ENCODE peak calls at places on chromosomes 2 and 18, in four cellular contexts. One of them, this sample, is unnamed.

GRCh38 chr2:104872866-104873688 is 19.2 kb downstream of the POU3F3 start:
- DNase-seq in H9: peak
- DNase-seq in mesendoderm: peak
- DNase-seq in H1: peak
- DNase-seq in this sample: peak

GRCh38 chr2:127052068-127052770 is 54.7 kb downstream of the BIN1 start:
- DNase-seq in H1: no peak
- DNase-seq in H9: no peak
- DNase-seq in mesendoderm: no peak
- DNase-seq in this sample: no peak

GRCh38 chr18:11981633-11982366 is 493 bp downstream of the IMPA2 start:
- DNase-seq in H1: peak
- DNase-seq in mesendoderm: peak
- DNase-seq in H9: peak
- DNase-seq in this sample: peak

GRCh38 chr2:109435866-109436634 is 177.7 kb downstream of the SEPTIN10 start:
- DNase-seq in H1: no peak
- DNase-seq in mesendoderm: no peak
- DNase-seq in H9: no peak
- DNase-seq in this sample: peak

GRCh38 chr2:20190862-20191713 is 33.8 kb downstream of the SDC1 start:
- DNase-seq in H1: peak
- DNase-seq in mesendoderm: peak
- DNase-seq in H9: peak
- DNase-seq in this sample: no peak

GRCh38 chr18:3794537-3795348 is 344.8 kb downstream of the TGIF1 start:
- DNase-seq in H1: no peak
- DNase-seq in H9: no peak
- DNase-seq in mesendoderm: peak
- DNase-seq in this sample: peak

GRCh38 chr2:85750509-85751299 is 3.1 kb upstream of the ATOH8 start:
- DNase-seq in H9: peak
- DNase-seq in H1: peak
- DNase-seq in mesendoderm: peak
- DNase-seq in this sample: peak

GRCh38 chr2:219271021-219271420 is 8.1 kb upstream of the DNAJB2 start:
- DNase-seq in H9: no peak
- DNase-seq in mesendoderm: no peak
- DNase-seq in H1: no peak
- DNase-seq in this sample: no peak

GRCh38 chr2:20514596-20515269 is 67.9 kb downstream of the RHOB start:
- DNase-seq in H1: no peak
- DNase-seq in mesendoderm: peak
- DNase-seq in H9: peak
- DNase-seq in this sample: peak

GRCh38 chr2:1795261-1795828 is 51.0 kb upstream of the PXDN start:
- DNase-seq in mesendoderm: no peak
- DNase-seq in H1: no peak
- DNase-seq in H9: no peak
- DNase-seq in this sample: no peak

GRCh38 chr2:112257575-112257974 is 2.7 kb upstream of the ZC3H8 start:
- DNase-seq in mesendoderm: no peak
- DNase-seq in H9: no peak
- DNase-seq in H1: no peak
- DNase-seq in this sample: peak

GRCh38 chr2:10575566-10576300 is 114.0 kb downstream of the NOL10 start:
- DNase-seq in H9: no peak
- DNase-seq in H1: no peak
- DNase-seq in mesendoderm: no peak
- DNase-seq in this sample: peak

GRCh38 chr18:23740105-23740830 is 51.0 kb downstream of the LAMA3 start:
- DNase-seq in mesendoderm: no peak
- DNase-seq in H1: no peak
- DNase-seq in H9: no peak
- DNase-seq in this sample: no peak

GRCh38 chr18:57802166-57802868 is 798 bp downstream of the ATP8B1 start:
- DNase-seq in H1: peak
- DNase-seq in mesendoderm: peak
- DNase-seq in H9: peak
- DNase-seq in this sample: no peak

GRCh38 chr2:50395510-50396300 is 636.2 kb downstream of the NRXN1 start:
- DNase-seq in H9: no peak
- DNase-seq in mesendoderm: peak
- DNase-seq in H1: no peak
- DNase-seq in this sample: no peak

GRCh38 chr2:12718662-12719399 is 2.1 kb downstream of the TRIB2 start:
- DNase-seq in mesendoderm: peak
- DNase-seq in H9: peak
- DNase-seq in H1: peak
- DNase-seq in this sample: no peak

GRCh38 chr2:122705751-122706150 is 950.3 kb downstream of the TSN start:
- DNase-seq in mesendoderm: no peak
- DNase-seq in H9: no peak
- DNase-seq in H1: no peak
- DNase-seq in this sample: no peak

GRCh38 chr18:55488473-55488872 is 99.5 kb downstream of the TCF4 start:
- DNase-seq in mesendoderm: peak
- DNase-seq in H1: no peak
- DNase-seq in H9: peak
- DNase-seq in this sample: peak

GRCh38 chr2:168432565-168433186 is 23.4 kb upstream of the CERS6 start:
- DNase-seq in mesendoderm: no peak
- DNase-seq in H9: no peak
- DNase-seq in H1: no peak
- DNase-seq in this sample: no peak

GRCh38 chr2:85760872-85761271 is 7.1 kb downstream of the ATOH8 start:
- DNase-seq in H9: no peak
- DNase-seq in mesendoderm: no peak
- DNase-seq in H1: no peak
- DNase-seq in this sample: no peak

GRCh38 chr2:113175736-113176695 is 2.2 kb downstream of the PSD4 start:
- DNase-seq in H9: no peak
- DNase-seq in H1: no peak
- DNase-seq in mesendoderm: no peak
- DNase-seq in this sample: no peak

GRCh38 chr2:26978061-26978596 is 7.7 kb downstream of the MAPRE3 start:
- DNase-seq in mesendoderm: no peak
- DNase-seq in H9: no peak
- DNase-seq in H1: no peak
- DNase-seq in this sample: no peak

GRCh38 chr2:237955640-237956401 is 11.0 kb upstream of the UBE2F start:
- DNase-seq in H1: peak
- DNase-seq in mesendoderm: no peak
- DNase-seq in H9: peak
- DNase-seq in this sample: no peak

GRCh38 chr2:8412586-8412985 is 269.3 kb upstream of the ID2 start:
- DNase-seq in H9: no peak
- DNase-seq in H1: no peak
- DNase-seq in mesendoderm: peak
- DNase-seq in this sample: no peak

GRCh38 chr2:20917287-20917660 is 94.4 kb upstream of the LDAH start:
- DNase-seq in H1: no peak
- DNase-seq in H9: no peak
- DNase-seq in mesendoderm: no peak
- DNase-seq in this sample: no peak

GRCh38 chr2:84850471-84850870 is 30.4 kb downstream of the TRABD2A start:
- DNase-seq in H9: no peak
- DNase-seq in H1: no peak
- DNase-seq in mesendoderm: no peak
- DNase-seq in this sample: no peak

GRCh38 chr2:200026838-200027237 is 71.5 kb downstream of the MAIP1 start:
- DNase-seq in mesendoderm: no peak
- DNase-seq in H9: no peak
- DNase-seq in H1: no peak
- DNase-seq in this sample: peak

GRCh38 chr2:9552491-9553178 is 3.0 kb downstream of the ADAM17 start:
- DNase-seq in mesendoderm: no peak
- DNase-seq in H9: no peak
- DNase-seq in H1: no peak
- DNase-seq in this sample: peak

GRCh38 chr2:233850745-233851144 is 3.6 kb downstream of the HJURP start:
- DNase-seq in H9: no peak
- DNase-seq in H1: no peak
- DNase-seq in mesendoderm: no peak
- DNase-seq in this sample: no peak

GRCh38 chr2:233852056-233852455 is 2.3 kb downstream of the HJURP start:
- DNase-seq in H1: no peak
- DNase-seq in mesendoderm: no peak
- DNase-seq in H9: no peak
- DNase-seq in this sample: no peak

GRCh38 chr2:233853353-233853752 is 982 bp downstream of the HJURP start:
- DNase-seq in mesendoderm: no peak
- DNase-seq in H9: no peak
- DNase-seq in H1: no peak
- DNase-seq in this sample: no peak

GRCh38 chr2:233849607-233850271 is 4.6 kb downstream of the HJURP start:
- DNase-seq in H1: no peak
- DNase-seq in H9: no peak
- DNase-seq in mesendoderm: no peak
- DNase-seq in this sample: no peak

GRCh38 chr2:233851169-233851568 is 3.2 kb downstream of the HJURP start:
- DNase-seq in H1: no peak
- DNase-seq in H9: no peak
- DNase-seq in mesendoderm: no peak
- DNase-seq in this sample: no peak
- H4K5ac ChIP-seq in H1: no peak
- H4K5ac ChIP-seq in H9: no peak
- H4K5ac ChIP-seq in mesendoderm: no peak
- H4K5ac ChIP-seq in this sample: no peak

GRCh38 chr18:66167829-66168463 is 417.1 kb downstream of the CDH7 start:
- DNase-seq in H9: no peak
- DNase-seq in mesendoderm: no peak
- DNase-seq in H1: no peak
- DNase-seq in this sample: no peak

GRCh38 chr18:66168834-66169233 is 418.0 kb downstream of the CDH7 start:
- DNase-seq in H9: no peak
- DNase-seq in H1: no peak
- DNase-seq in mesendoderm: no peak
- DNase-seq in this sample: no peak
- H4K5ac ChIP-seq in H9: no peak
- H4K5ac ChIP-seq in H1: no peak
- H4K5ac ChIP-seq in mesendoderm: no peak
- H4K5ac ChIP-seq in this sample: no peak

DNA sequence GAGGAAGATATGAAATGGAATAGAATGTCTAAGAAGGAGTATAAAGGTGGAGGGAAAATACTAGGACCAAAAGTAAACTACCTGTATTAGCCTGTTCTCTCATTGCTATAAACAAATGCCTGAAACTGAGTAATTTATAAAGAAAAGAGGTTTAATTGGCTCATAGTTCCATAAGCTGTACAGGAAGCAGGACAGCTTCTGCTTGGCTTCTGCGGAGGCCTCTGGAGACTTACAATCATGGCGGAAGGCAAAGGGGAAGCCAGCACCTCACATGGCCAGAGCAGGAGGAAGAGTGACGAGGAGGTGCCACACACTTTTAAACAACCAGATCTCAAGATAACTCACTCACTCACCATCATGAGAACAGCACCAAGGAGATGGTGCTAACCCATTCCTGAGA is 32.9 kb upstream of the TMEM177 start:
- DNase-seq in mesendoderm: no peak
- DNase-seq in H1: no peak
- DNase-seq in H9: no peak
- DNase-seq in this sample: no peak
- H4K5ac ChIP-seq in mesendoderm: no peak
- H4K5ac ChIP-seq in H1: no peak
- H4K5ac ChIP-seq in H9: no peak
- H4K5ac ChIP-seq in this sample: no peak

GRCh38 chr18:45066868-45067267 is 386.2 kb downstream of the SETBP1 start:
- DNase-seq in H9: no peak
- DNase-seq in H1: no peak
- DNase-seq in mesendoderm: no peak
- DNase-seq in this sample: no peak

GRCh38 chr18:45066210-45066609 is 385.5 kb downstream of the SETBP1 start:
- DNase-seq in mesendoderm: no peak
- DNase-seq in H9: no peak
- DNase-seq in H1: no peak
- DNase-seq in this sample: no peak

GRCh38 chr18:45068563-45069191 is 388.0 kb downstream of the SETBP1 start:
- DNase-seq in H9: no peak
- DNase-seq in H1: no peak
- DNase-seq in mesendoderm: no peak
- DNase-seq in this sample: no peak

GRCh38 chr18:45071959-45072358 is 391.3 kb downstream of the SETBP1 start:
- DNase-seq in H9: no peak
- DNase-seq in H1: no peak
- DNase-seq in mesendoderm: no peak
- DNase-seq in this sample: no peak

GRCh38 chr18:45069542-45069941 is 388.9 kb downstream of the SETBP1 start:
- DNase-seq in mesendoderm: no peak
- DNase-seq in H9: no peak
- DNase-seq in H1: no peak
- DNase-seq in this sample: no peak
- H4K5ac ChIP-seq in mesendoderm: no peak
- H4K5ac ChIP-seq in H9: no peak
- H4K5ac ChIP-seq in H1: no peak
- H4K5ac ChIP-seq in this sample: no peak

DNA sequence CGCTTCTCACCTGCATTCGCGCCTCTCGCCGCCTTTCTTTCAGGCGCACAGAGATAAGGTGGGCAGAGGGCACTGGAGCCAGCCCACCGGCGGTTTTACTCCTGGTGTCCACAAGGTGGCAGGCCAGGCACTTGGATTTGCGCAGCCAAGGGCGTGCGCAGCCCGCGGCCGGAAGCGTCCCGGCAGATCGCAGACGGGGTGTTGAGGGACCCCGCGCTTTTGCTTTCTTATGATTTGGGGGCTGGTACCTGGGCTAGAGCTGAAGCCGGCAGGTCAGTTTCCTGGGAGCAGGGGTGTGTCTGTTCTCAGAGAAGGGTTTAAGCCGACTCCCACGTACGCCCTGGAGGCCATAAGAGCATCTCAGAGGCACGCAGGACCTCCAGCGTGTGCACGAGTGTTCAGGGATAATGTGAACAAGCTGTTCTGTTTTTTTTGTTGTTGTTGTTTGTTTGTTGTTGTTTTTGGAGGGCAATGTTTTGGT is 305.6 kb upstream of the CXCR4 start:
- DNase-seq in H9: peak
- DNase-seq in H1: peak
- DNase-seq in mesendoderm: peak
- DNase-seq in this sample: peak
- H4K5ac ChIP-seq in H9: no peak
- H4K5ac ChIP-seq in H1: no peak
- H4K5ac ChIP-seq in mesendoderm: no peak
- H4K5ac ChIP-seq in this sample: no peak

GRCh38 chr2:147122944-147123343 is 721.9 kb upstream of the ACVR2A start:
- DNase-seq in mesendoderm: no peak
- DNase-seq in H9: no peak
- DNase-seq in H1: no peak
- DNase-seq in this sample: no peak

GRCh38 chr2:147125145-147125544 is 719.7 kb upstream of the ACVR2A start:
- DNase-seq in H9: no peak
- DNase-seq in H1: no peak
- DNase-seq in mesendoderm: no peak
- DNase-seq in this sample: no peak
- H4K5ac ChIP-seq in H9: no peak
- H4K5ac ChIP-seq in H1: no peak
- H4K5ac ChIP-seq in mesendoderm: no peak
- H4K5ac ChIP-seq in this sample: no peak

This sample was measured in IMR-90.